ENCODE peak calls at places on chromosome 1, in eight cellular contexts. L is sigmoid colon, S is SK-N-SH, U is K562, K is suprapubic skin, A is GM23338, J is transverse colon, I is upper lobe of left lung. Z is an unnamed sample. For H3K4me1, the result is how much of the 10 kb centered on the place peaks cover.

GRCh38 chr1:182279724-182280506 is 111.7 kb downstream of the GLUL start:
- DNase-seq in J (no peak), L (peak), I (no peak), S (peak), K (peak), A (peak), U (no peak), Z (peak)

GRCh38 chr1:187513190-187513589 is 684.4 kb downstream of the PLA2G4A start:
- DNase-seq in J (no peak), K (no peak), S (no peak), U (no peak), I (no peak), L (no peak), A (no peak), Z (no peak)

GRCh38 chr1:15430787-15431570 is 7.3 kb upstream of the CTRC start:
- DNase-seq in I (no peak), A (peak), L (no peak), K (no peak), J (peak), U (peak), S (peak), Z (peak)

GRCh38 chr1:248243204-248243603 is 12.0 kb downstream of the OR2M4 start:
- DNase-seq in U (peak), L (no peak), J (no peak), K (no peak), I (no peak), A (peak), S (peak), Z (no peak)

GRCh38 chr1:203592156-203592555 is 34.5 kb upstream of the ATP2B4 start:
- DNase-seq in S (no peak), K (no peak), J (no peak), L (peak), A (peak), U (no peak), I (peak), Z (no peak)

GRCh38 chr1:33047839-33048305 is 11.2 kb upstream of the AK2 start:
- DNase-seq in J (no peak), A (no peak), K (no peak), I (no peak), L (no peak), S (no peak), U (no peak), Z (no peak)

GRCh38 chr1:165612062-165612461 is 19.0 kb upstream of the MGST3 start:
- DNase-seq in S (no peak), U (no peak), J (no peak), A (no peak), K (no peak), I (no peak), L (no peak), Z (no peak)

GRCh38 chr1:161738627-161739287 is 10.8 kb upstream of the DUSP12 start:
- DNase-seq in U (peak), A (peak), S (peak), L (peak), K (no peak), J (peak), I (no peak), Z (no peak)

GRCh38 chr1:4529579-4530445 is 124.6 kb upstream of the AJAP1 start:
- DNase-seq in U (no peak), I (no peak), S (no peak), K (no peak), A (no peak), L (no peak), J (no peak), Z (no peak)

GRCh38 chr1:59574085-59574484 is 240.7 kb upstream of the HOOK1 start:
- DNase-seq in I (no peak), U (no peak), L (no peak), S (no peak), K (no peak), A (no peak), J (no peak), Z (no peak)

GRCh38 chr1:119308806-119309205 is 59.8 kb upstream of the HAO2 start:
- DNase-seq in J (no peak), U (no peak), S (no peak), I (no peak), A (no peak), L (no peak), K (no peak), Z (no peak)

GRCh38 chr1:12634156-12634555 is 9.7 kb upstream of the AADACL4 start:
- DNase-seq in I (no peak), K (no peak), S (no peak), L (no peak), U (no peak), J (no peak), A (no peak), Z (no peak)

GRCh38 chr1:12636098-12636950 is 7.6 kb upstream of the AADACL4 start:
- DNase-seq in L (no peak), S (no peak), K (no peak), J (no peak), A (peak), I (no peak), U (no peak), Z (no peak)

GRCh38 chr1:12631571-12631970 is 12.3 kb upstream of the AADACL4 start:
- DNase-seq in K (no peak), L (no peak), J (no peak), A (no peak), U (no peak), I (no peak), S (no peak), Z (no peak)

GRCh38 chr1:12637693-12638092 is 6.2 kb upstream of the AADACL4 start:
- DNase-seq in U (no peak), L (no peak), A (no peak), I (no peak), J (no peak), K (no peak), S (no peak), Z (no peak)

DNA sequence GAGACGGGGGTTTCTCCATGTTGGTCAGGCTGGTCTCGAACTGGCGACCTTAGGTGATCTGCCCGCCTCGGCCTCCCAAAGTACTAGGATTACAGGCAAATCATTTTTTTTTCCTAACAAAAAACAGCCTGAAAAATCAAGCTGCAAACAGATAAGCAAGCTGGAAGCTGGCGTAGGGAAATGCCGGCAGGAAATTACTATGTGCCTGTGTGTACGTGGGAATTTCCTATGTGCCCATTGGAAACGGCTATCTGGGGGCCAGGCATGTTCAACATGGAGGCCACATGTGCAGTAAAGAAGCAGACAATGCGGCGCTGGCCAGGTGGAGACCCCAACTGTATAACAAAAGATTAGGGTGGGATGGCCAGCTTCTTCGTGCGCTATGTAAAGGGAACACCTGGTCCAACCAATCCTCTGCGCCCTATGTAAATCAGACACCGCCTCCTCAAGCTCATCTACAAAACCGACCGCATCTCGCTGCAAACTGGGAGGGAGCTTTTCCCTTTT is 9.1 kb upstream of the AADACL4 start:
- DNase-seq in S (no peak), K (no peak), I (no peak), J (no peak), L (no peak), U (peak), A (peak), Z (no peak)
- H3K4me1 ChIP-seq in S (under half), K (under half), I (under half), J (under half), L (under half), U (under half), A (under half), Z (under half)

GRCh38 chr1:210532223-210532598 is 203.5 kb downstream of the HHAT start:
- DNase-seq in L (no peak), U (no peak), S (peak), K (no peak), I (no peak), A (no peak), J (no peak), Z (no peak)
- TF ChIP-seq POLR2AphosphoS5 in L (no peak), U (no peak), S (no peak), K (no peak), I (no peak), A (no peak), J (no peak), Z (no peak)

GRCh38 chr1:85584923-85585322 is 4.4 kb downstream of the CCN1 start:
- DNase-seq in A (peak), S (no peak), I (no peak), J (no peak), U (no peak), K (no peak), L (no peak), Z (no peak)
- H3K27ac ChIP-seq in A (peak), S (peak), I (peak), J (peak), U (no peak), K (no peak), L (peak), Z (no peak)

DNA sequence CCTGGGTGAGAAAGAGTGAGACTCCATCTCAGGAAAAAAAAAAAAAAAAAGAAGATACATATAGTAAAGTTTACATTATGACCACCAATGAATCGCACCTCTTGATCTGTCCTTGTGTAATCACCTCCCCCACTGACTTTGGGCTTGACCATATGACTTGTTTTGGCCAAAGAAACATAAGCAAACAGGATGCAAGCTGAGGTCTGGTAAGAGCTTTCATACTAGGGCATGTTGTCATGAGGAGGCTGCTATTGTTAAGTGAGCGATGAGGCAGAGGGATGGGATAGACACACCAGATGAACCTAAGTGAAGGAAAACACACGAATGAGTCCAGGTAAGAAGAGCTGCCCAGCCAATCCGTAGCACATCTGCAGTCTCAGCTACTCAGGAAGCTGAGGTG is 10.7 kb downstream of the ENAH start:
- DNase-seq in I (no peak), J (no peak), K (no peak), A (no peak), U (no peak), S (no peak), L (no peak), Z (no peak)
- H3K4me1 ChIP-seq in I (under half), J (under half), K (under half), A (under half), U (under half), S (under half), L (under half), Z (under half)

GRCh38 chr1:10960954-10961833 is 51.3 kb upstream of the TARDBP start:
- DNase-seq in L (peak), A (peak), S (peak), K (peak), I (peak), U (peak), J (peak), Z (peak)

GRCh38 chr1:10957151-10957550 is 55.3 kb upstream of the TARDBP start:
- DNase-seq in I (no peak), J (no peak), U (no peak), L (no peak), A (no peak), S (no peak), K (no peak), Z (no peak)

GRCh38 chr1:10960406-10960805 is 52.0 kb upstream of the TARDBP start:
- DNase-seq in J (no peak), L (no peak), U (no peak), K (no peak), I (no peak), S (no peak), A (no peak), Z (no peak)

GRCh38 chr1:10962483-10962882 is 50.0 kb upstream of the TARDBP start:
- DNase-seq in U (no peak), L (no peak), K (no peak), J (no peak), S (peak), A (no peak), I (no peak), Z (no peak)

DNA sequence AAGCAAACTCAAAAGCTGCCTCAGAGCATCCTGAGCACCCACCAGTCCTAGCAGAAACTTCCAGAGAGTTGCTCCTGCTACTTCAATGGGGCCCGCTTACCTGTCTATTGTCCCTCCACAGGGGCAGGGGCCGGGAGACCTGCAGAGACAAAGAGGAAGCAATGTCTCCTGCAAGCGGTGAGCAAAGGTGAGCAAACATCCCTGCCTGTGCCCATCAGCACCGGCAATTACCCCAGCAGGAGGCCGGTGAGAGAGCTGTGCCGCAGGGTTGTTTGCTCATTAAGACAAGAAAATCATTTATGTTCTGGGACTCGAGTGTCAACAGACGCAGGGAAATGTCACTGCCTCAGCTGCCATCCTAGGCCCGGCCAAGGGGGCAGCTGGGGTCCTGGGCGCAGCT is 53.8 kb upstream of the TARDBP start:
- DNase-seq in L (no peak), U (no peak), S (no peak), A (peak), J (no peak), K (no peak), I (no peak), Z (no peak)
- TF ChIP-seq POLR2AphosphoS5 in L (no peak), U (no peak), S (no peak), A (no peak), J (no peak), K (no peak), I (no peak), Z (no peak)

Z was measured in breast epithelium.